ENCODE peak calls at places on chromosomes 4 and X, in eight cellular contexts. K is H54, L is body of pancreas, Q is sigmoid colon, P is HCT116, H is right lobe of liver, M is A549, R is Peyer's patch. F is an unnamed sample.

GRCh38 chrX:113833096-113833495 is 750.8 kb upstream of the HTR2C start:
- DNase-seq in K (no peak), L (no peak), Q (no peak), P (no peak), H (no peak), M (no peak), R (no peak), F (no peak)

GRCh38 chrX:103467156-103467555 is 52.1 kb downstream of the RAB40A start:
- DNase-seq in K (no peak), L (no peak), Q (no peak), P (no peak), H (no peak), M (no peak), R (no peak), F (no peak)

GRCh38 chr4:127856485-127857447 is 23.9 kb upstream of the PLK4 start:
- DNase-seq in K (no peak), L (no peak), Q (no peak), P (no peak), H (no peak), M (no peak), R (no peak), F (no peak)

GRCh38 chr4:25568788-25569231 is 86.8 kb upstream of the SLC34A2 start:
- DNase-seq in K (no peak), L (no peak), Q (no peak), P (no peak), H (no peak), M (no peak), R (peak; percentile 62), F (no peak)

GRCh38 chr4:7055111-7055989 is 12.2 kb downstream of the TADA2B start:
- DNase-seq in K (no peak), L (no peak), Q (peak; percentile 35), P (no peak), H (no peak), M (no peak), R (no peak), F (no peak)

GRCh38 chr4:41935652-41936021 is 408 bp downstream of the TMEM33 start:
- DNase-seq in K (no peak), L (no peak), Q (no peak), P (peak; percentile 4), H (no peak), M (peak; percentile 8), R (no peak), F (peak; percentile 21)

GRCh38 chrX:39556056-39556455 is 541.7 kb downstream of the BCOR start:
- DNase-seq in K (no peak), L (no peak), Q (no peak), P (no peak), H (no peak), M (peak; percentile 5), R (no peak), F (no peak)

GRCh38 chr4:157204634-157205244 is 15.8 kb upstream of the GRIA2 start:
- DNase-seq in K (no peak), L (peak; percentile 58), Q (no peak), P (peak; percentile 13), H (no peak), M (peak; percentile 35), R (no peak), F (no peak)

GRCh38 chrX:120517936-120518335 is 42.8 kb downstream of the CUL4B start:
- DNase-seq in K (peak; percentile 5), L (no peak), Q (no peak), P (no peak), H (no peak), M (no peak), R (no peak), F (no peak)

GRCh38 chr4:54683616-54684346 is 26.0 kb downstream of the KIT start:
- DNase-seq in K (no peak), L (no peak), Q (no peak), P (peak; percentile 37), H (no peak), M (no peak), R (no peak), F (no peak)

GRCh38 chrX:44043496-44043895 is 70.3 kb upstream of the NDP start:
- DNase-seq in K (no peak), L (no peak), Q (no peak), P (no peak), H (no peak), M (no peak), R (no peak), F (no peak)

GRCh38 chrX:45840411-45840950 is 639.8 kb upstream of the DIPK2B start:
- DNase-seq in K (no peak), L (no peak), Q (no peak), P (no peak), H (no peak), M (no peak), R (no peak), F (no peak)

GRCh38 chr4:70996014-70996353 is 2.5 kb downstream of the DCK start:
- DNase-seq in K (no peak), L (no peak), Q (no peak), P (no peak), H (no peak), M (no peak), R (no peak), F (no peak)

GRCh38 chrX:148567779-148568178 is 67.4 kb downstream of the AFF2 start:
- DNase-seq in K (no peak), L (no peak), Q (no peak), P (no peak), H (no peak), M (no peak), R (no peak), F (no peak)

GRCh38 chr4:156146581-156146980 is 192.9 kb upstream of the CTSO start:
- DNase-seq in K (no peak), L (no peak), Q (no peak), P (no peak), H (no peak), M (no peak), R (no peak), F (no peak)

GRCh38 chrX:121308276-121308805 is 260.9 kb downstream of the GLUD2 start:
- DNase-seq in K (peak; percentile 23), L (peak; percentile 9), Q (no peak), P (peak; percentile 10), H (no peak), M (peak; percentile 4), R (no peak), F (no peak)

GRCh38 chrX:63738696-63739095 is 46.3 kb downstream of the ARHGEF9 start:
- DNase-seq in K (no peak), L (no peak), Q (no peak), P (no peak), H (no peak), M (no peak), R (no peak), F (no peak)

GRCh38 chr4:154293427-154293826 is 198.2 kb downstream of the DCHS2 start:
- DNase-seq in K (no peak), L (no peak), Q (no peak), P (no peak), H (no peak), M (no peak), R (no peak), F (no peak)

GRCh38 chrX:124395145-124395858 is 48.9 kb downstream of the SH2D1A start:
- DNase-seq in K (no peak), L (no peak), Q (no peak), P (no peak), H (no peak), M (no peak), R (no peak), F (no peak)

GRCh38 chr4:22413416-22413815 is 102.5 kb downstream of the ADGRA3 start:
- DNase-seq in K (no peak), L (no peak), Q (no peak), P (no peak), H (no peak), M (no peak), R (no peak), F (no peak)

GRCh38 chr4:8854016-8854415 is 17.6 kb downstream of the HMX1 start:
- DNase-seq in K (no peak), L (no peak), Q (no peak), P (no peak), H (no peak), M (no peak), R (no peak), F (no peak)

GRCh38 chr4:113148925-113149324 is 99.5 kb downstream of the ANK2 start:
- DNase-seq in K (no peak), L (no peak), Q (no peak), P (no peak), H (no peak), M (no peak), R (no peak), F (no peak)

GRCh38 chr4:29307256-29307655 is 1412.9 kb upstream of the PCDH7 start:
- DNase-seq in K (no peak), L (no peak), Q (no peak), P (no peak), H (no peak), M (no peak), R (no peak), F (no peak)

GRCh38 chr4:82423245-82424054 is 6.8 kb downstream of the HNRNPDL start:
- DNase-seq in K (no peak), L (no peak), Q (no peak), P (no peak), H (no peak), M (no peak), R (no peak), F (no peak)
- TF ChIP-seq POLR2A in K (no peak), L (no peak), Q (no peak), P (no peak), H (no peak), M (no peak), R (no peak), F (no peak)

DNA sequence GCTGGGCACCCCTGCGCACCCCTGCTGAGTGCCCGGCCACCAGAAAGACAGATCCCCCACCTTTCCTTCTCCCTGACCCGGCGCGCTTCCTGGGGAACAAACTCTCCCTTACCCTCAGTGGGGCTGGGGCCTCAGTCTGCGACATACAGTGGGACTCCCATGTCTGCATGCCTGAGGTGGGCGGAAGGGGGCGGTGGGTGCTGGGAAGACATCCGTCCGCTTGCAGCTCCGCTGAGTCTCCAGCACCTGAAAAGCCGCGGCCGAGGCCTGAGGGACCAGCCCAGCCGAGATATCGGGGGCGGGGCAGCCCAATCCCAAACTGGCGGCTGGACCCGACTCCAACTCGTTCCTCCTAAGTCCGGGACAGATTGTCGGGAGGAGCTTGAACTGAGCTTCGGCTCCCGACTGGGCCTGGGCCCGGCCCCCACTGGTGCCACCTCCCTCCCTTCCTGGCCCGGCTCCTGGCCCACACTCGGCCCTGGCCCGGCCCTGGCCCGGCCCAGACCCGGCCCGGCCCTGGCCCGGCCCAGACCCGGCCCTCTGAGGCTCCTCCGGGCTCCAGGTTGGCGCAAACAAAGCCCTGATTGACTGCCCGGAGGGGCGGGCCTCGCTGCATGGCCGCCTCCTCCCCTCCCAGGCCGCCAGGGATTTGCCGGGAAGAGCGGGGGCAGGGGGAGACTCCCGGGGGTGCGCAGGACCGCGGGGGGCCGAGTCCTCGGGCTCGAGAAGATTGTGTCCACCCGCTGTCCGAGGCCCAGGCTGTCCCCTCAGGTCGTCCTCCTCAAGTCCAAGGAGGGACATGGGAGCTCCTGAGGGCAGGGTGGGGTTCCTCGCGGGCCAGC is 878 bp upstream of the SLC16A2 start:
- DNase-seq in K (peak; percentile 66), L (peak; percentile 63), Q (peak; percentile 89), P (no peak), H (peak; percentile 86), M (peak; percentile 60), R (peak; percentile 62), F (peak; percentile 19)
- TF ChIP-seq POLR2A in K (no peak), L (peak; percentile 50), Q (peak; percentile 27), P (no peak), H (peak; percentile 37), M (no peak), R (no peak), F (no peak)

GRCh38 chr4:1856071-1856919 is at the start of gene LETM1:
- DNase-seq in K (peak; percentile 85), L (peak; percentile 96), Q (peak; percentile 98), P (peak; percentile 85), H (peak; percentile 98), M (peak; percentile 68), R (peak; percentile 99), F (peak; percentile 93)
- TF ChIP-seq POLR2A in K (peak; percentile 73), L (peak; percentile 79), Q (peak; percentile 34), P (peak; percentile 73), H (peak; percentile 76), M (peak; percentile 82), R (peak; percentile 49), F (peak; percentile 78)

GRCh38 chrX:48578661-48579128 is 4.4 kb downstream of the RBM3 start:
- DNase-seq in K (no peak), L (no peak), Q (no peak), P (no peak), H (no peak), M (no peak), R (no peak), F (no peak)
- TF ChIP-seq POLR2A in K (no peak), L (no peak), Q (no peak), P (no peak), H (no peak), M (no peak), R (no peak), F (no peak)

F was measured in gastrocnemius medialis.